ENCODE peak calls at places on chromosomes 16 and 17, in four cellular contexts. L is endothelial cell, A is ELR, V is BJ. O is an unnamed sample.

GRCh38 chr17:31527606-31528005 is 136.1 kb downstream of the RAB11FIP4 start:
- DNase-seq in L (no peak), A (no peak), V (no peak), O (peak; percentile 55)

GRCh38 chr17:79504181-79504605 is 106.7 kb downstream of the RBFOX3 start:
- DNase-seq in L (no peak), A (peak; percentile 13), V (no peak), O (no peak)

GRCh38 chr17:49575524-49576120 is at the start of gene NXPH3:
- DNase-seq in L (peak; percentile 90), A (peak; percentile 59), V (no peak), O (peak; percentile 19)

GRCh38 chr17:41322264-41322902 is 6.9 kb upstream of the KRTAP17-1 start:
- DNase-seq in L (no peak), A (peak; percentile 79), V (peak; percentile 38), O (peak; percentile 79)

GRCh38 chr16:85420501-85421337 is 192.4 kb upstream of the GSE1 start:
- DNase-seq in L (peak; percentile 85), A (peak; percentile 59), V (no peak), O (peak; percentile 20)

GRCh38 chr16:57555831-57556230 is 13.4 kb downstream of the ADGRG5 start:
- DNase-seq in L (no peak), A (no peak), V (no peak), O (no peak)

GRCh38 chr17:6927290-6927844 is 68.5 kb upstream of the ALOX12 start:
- DNase-seq in L (no peak), A (peak; percentile 33), V (peak; percentile 51), O (peak; percentile 61)

GRCh38 chr16:6146874-6147425 is 1049.4 kb upstream of the EEF2KMT start:
- DNase-seq in L (no peak), A (no peak), V (no peak), O (no peak)

GRCh38 chr17:58279736-58280479 is 827 bp downstream of the MPO start:
- DNase-seq in L (no peak), A (no peak), V (no peak), O (no peak)

GRCh38 chr16:84595052-84595481 is 22.8 kb downstream of the COTL1 start:
- DNase-seq in L (no peak), A (no peak), V (no peak), O (no peak)

GRCh38 chr17:48037924-48038323 is 327 bp upstream of the COPZ2 start:
- DNase-seq in L (no peak), A (peak; percentile 56), V (no peak), O (no peak)

GRCh38 chr17:82047379-82047778 is 4.2 kb downstream of the RFNG start:
- DNase-seq in L (no peak), A (no peak), V (no peak), O (no peak)

GRCh38 chr17:38740806-38741205 is 7.3 kb downstream of the PCGF2 start:
- DNase-seq in L (no peak), A (no peak), V (no peak), O (no peak)